ENCODE peak calls at places on chromosome 6, in ten cellular contexts. A, P, Z, B, O, K, L, S, U and F are unnamed samples.

GRCh38 chr6:2626381-2626780 is 124.3 kb downstream of the MYLK4 start:
- DNase-seq in S (no peak), U (no peak), P (no peak), A (no peak), K (no peak), L (no peak), Z (no peak), B (peak), O (no peak), F (no peak)

GRCh38 chr6:169019727-169020491 is 233.7 kb downstream of the THBS2 start:
- DNase-seq in U (peak), S (no peak), P (no peak), B (peak), Z (no peak), K (no peak), A (peak), O (peak), L (no peak), F (no peak)

GRCh38 chr6:72787521-72788031 is 165.7 kb downstream of the KCNQ5 start:
- DNase-seq in U (peak), O (peak), Z (no peak), L (no peak), S (no peak), A (peak), P (no peak), B (peak), K (no peak), F (no peak)

GRCh38 chr6:36979343-36979742 is 6.7 kb downstream of the MTCH1 start:
- DNase-seq in Z (peak), O (no peak), B (no peak), A (peak), L (peak), S (no peak), U (no peak), P (no peak), K (peak), F (no peak)

GRCh38 chr6:102981631-102982030 is 1588.1 kb downstream of the GRIK2 start:
- DNase-seq in P (no peak), U (no peak), S (no peak), Z (no peak), O (no peak), K (no peak), B (no peak), L (no peak), A (no peak), F (no peak)

GRCh38 chr6:154715449-154715848 is 17.8 kb upstream of the SCAF8 start:
- DNase-seq in U (no peak), O (no peak), A (no peak), S (no peak), L (no peak), P (no peak), Z (no peak), B (no peak), K (no peak), F (no peak)

GRCh38 chr6:108920751-108921150 is 72.5 kb downstream of the ARMC2 start:
- DNase-seq in K (no peak), S (no peak), L (no peak), B (no peak), A (no peak), Z (no peak), U (no peak), O (no peak), P (no peak), F (no peak)

GRCh38 chr6:160102956-160103824 is 18.4 kb upstream of the SLC22A1 start:
- DNase-seq in P (no peak), B (peak), O (peak), U (peak), A (peak), Z (no peak), K (peak), S (no peak), L (no peak), F (no peak)

GRCh38 chr6:141953072-141953471 is 179.7 kb upstream of the GJE1 start:
- DNase-seq in U (no peak), B (no peak), Z (no peak), O (no peak), L (no peak), P (no peak), A (no peak), K (no peak), S (no peak), F (no peak)

GRCh38 chr6:79947191-79948173 is at the start of gene ELOVL4:
- DNase-seq in O (peak), K (peak), S (no peak), Z (peak), P (peak), A (peak), U (peak), B (peak), L (peak), F (peak)

GRCh38 chr6:106939848-106940247 is 34.7 kb downstream of the CD24 start:
- DNase-seq in O (no peak), B (no peak), K (no peak), U (no peak), P (no peak), A (no peak), Z (no peak), S (no peak), L (no peak), F (no peak)

GRCh38 chr6:164579035-164579434 is 730.4 kb downstream of the C6orf118 start:
- DNase-seq in K (no peak), S (no peak), A (no peak), B (no peak), P (no peak), Z (no peak), L (no peak), O (no peak), U (no peak), F (no peak)

GRCh38 chr6:36320475-36320874 is 16.2 kb downstream of the BNIP5 start:
- DNase-seq in U (no peak), P (peak), S (no peak), K (no peak), B (peak), A (no peak), Z (no peak), O (peak), L (no peak), F (no peak)

GRCh38 chr6:107066697-107067659 is 39.0 kb downstream of the MTRES1 start:
- DNase-seq in A (no peak), L (no peak), P (no peak), K (no peak), B (no peak), U (no peak), O (no peak), Z (no peak), S (no peak), F (no peak)

GRCh38 chr6:47714802-47715201 is 16.4 kb downstream of the ADGRF4 start:
- DNase-seq in B (peak), A (no peak), K (no peak), L (no peak), S (no peak), P (no peak), Z (no peak), O (no peak), U (no peak), F (no peak)

GRCh38 chr6:16596890-16597331 is 164.3 kb downstream of the ATXN1 start:
- DNase-seq in Z (no peak), P (no peak), A (no peak), L (no peak), O (no peak), K (no peak), S (no peak), U (no peak), B (no peak), F (no peak)

GRCh38 chr6:161401910-161402309 is 128.0 kb upstream of the AGPAT4 start:
- DNase-seq in L (no peak), P (no peak), Z (no peak), S (no peak), K (no peak), U (no peak), A (no peak), O (no peak), B (no peak), F (no peak)

GRCh38 chr6:88165877-88166492 is at the start of gene CNR1:
- DNase-seq in L (no peak), P (peak), O (no peak), Z (no peak), K (peak), U (peak), S (no peak), A (peak), B (peak), F (no peak)

GRCh38 chr6:99905209-99906106 is 88.6 kb downstream of the MCHR2 start:
- DNase-seq in P (no peak), U (peak), K (peak), L (no peak), Z (no peak), O (peak), B (peak), A (peak), S (peak), F (no peak)

GRCh38 chr6:53795702-53796450 is 1.1 kb downstream of the LRRC1 start:
- DNase-seq in P (peak), A (no peak), U (peak), Z (peak), L (peak), S (no peak), K (peak), O (no peak), B (peak), F (peak)

GRCh38 chr6:104908031-104908430 is 48.3 kb upstream of the HACE1 start:
- DNase-seq in K (no peak), O (no peak), S (no peak), Z (no peak), B (peak), L (no peak), P (no peak), U (no peak), A (no peak), F (no peak)

GRCh38 chr6:45441811-45442453 is 64.2 kb upstream of the SUPT3H start:
- DNase-seq in O (no peak), A (peak), U (no peak), B (no peak), P (no peak), L (no peak), Z (no peak), K (no peak), S (no peak), F (no peak)

GRCh38 chr6:163943647-163944395 is 529.3 kb downstream of the QKI start:
- DNase-seq in S (no peak), P (no peak), B (peak), U (no peak), L (no peak), A (peak), Z (no peak), O (no peak), K (no peak), F (no peak)

GRCh38 chr6:37057128-37057471 is 51.6 kb downstream of the FGD2 start:
- DNase-seq in U (no peak), K (no peak), A (no peak), L (no peak), P (no peak), Z (no peak), B (no peak), S (no peak), O (no peak), F (no peak)